ENCODE peak calls at places on chromosomes 2 and 18, in four cellular contexts. N is HepG2, K is K562, B is H1. G is an unnamed sample.

GRCh38 chr18:36760598-36760997 is 68.2 kb downstream of the TPGS2 start:
- DNase-seq in N (no peak), K (no peak), B (no peak), G (no peak)

GRCh38 chr2:191401287-191401686 is 156.1 kb downstream of the MYO1B start:
- DNase-seq in N (peak; percentile 29), K (no peak), B (no peak), G (no peak)

GRCh38 chr18:32349728-32350395 is 120.8 kb downstream of the GAREM1 start:
- DNase-seq in N (peak; percentile 82), K (no peak), B (no peak), G (peak; percentile 13)

GRCh38 chr2:239912938-239913631 is 112.1 kb downstream of the NDUFA10 start:
- DNase-seq in N (no peak), K (no peak), B (peak; percentile 33), G (no peak)

GRCh38 chr2:53802617-53803115 is 15.8 kb downstream of the ERLEC1 start:
- DNase-seq in N (no peak), K (no peak), B (no peak), G (no peak)

GRCh38 chr2:163401481-163401880 is 334.3 kb downstream of the FIGN start:
- DNase-seq in N (no peak), K (no peak), B (no peak), G (no peak)

GRCh38 chr2:6089474-6089873 is 397.3 kb downstream of the SOX11 start:
- DNase-seq in N (no peak), K (no peak), B (no peak), G (no peak)

GRCh38 chr18:8367217-8367988 is 241.8 kb upstream of the RAB12 start:
- DNase-seq in N (no peak), K (peak; percentile 41), B (peak; percentile 83), G (peak; percentile 7)

GRCh38 chr2:61889212-61889956 is 928 bp upstream of the CCT4 start:
- DNase-seq in N (no peak), K (peak; percentile 72), B (no peak), G (no peak)

GRCh38 chr2:217466104-217466503 is 536.7 kb downstream of the TNS1 start:
- DNase-seq in N (no peak), K (no peak), B (no peak), G (no peak)

GRCh38 chr2:90069290-90069894 is 1377.9 kb downstream of the RPIA start:
- DNase-seq in N (peak; percentile 40), K (peak; percentile 69), B (peak; percentile 91), G (peak; percentile 26)

GRCh38 chr2:202945-203344 is 60.9 kb downstream of the SH3YL1 start:
- DNase-seq in N (no peak), K (no peak), B (no peak), G (no peak)

GRCh38 chr2:5365871-5366461 is 326.2 kb upstream of the SOX11 start:
- DNase-seq in N (peak; percentile 62), K (peak; percentile 69), B (peak; percentile 94), G (peak; percentile 58)

GRCh38 chr2:143607446-143608110 is 478.4 kb downstream of the ARHGAP15 start:
- DNase-seq in N (no peak), K (no peak), B (no peak), G (no peak)

GRCh38 chr2:24821433-24821891 is 28.2 kb downstream of the CENPO start:
- DNase-seq in N (no peak), K (no peak), B (peak; percentile 57), G (no peak)

GRCh38 chr2:25273985-25274550 is 67.7 kb downstream of the DNMT3A start:
- DNase-seq in N (no peak), K (no peak), B (no peak), G (no peak)

GRCh38 chr2:161120775-161121174 is 39.5 kb upstream of the TANK start:
- DNase-seq in N (no peak), K (no peak), B (no peak), G (no peak)

GRCh38 chr2:238158018-238158806 is 558 bp upstream of the ERFE start:
- DNase-seq in N (no peak), K (no peak), B (peak; percentile 79), G (no peak)

GRCh38 chr2:219104107-219105050 is 43.7 kb upstream of the IHH start:
- DNase-seq in N (peak; percentile 66), K (peak; percentile 49), B (no peak), G (peak; percentile 60)

GRCh38 chr2:188684795-188685194 is 289.4 kb upstream of the COL3A1 start:
- DNase-seq in N (no peak), K (no peak), B (no peak), G (no peak)

GRCh38 chr18:67467188-67467587 is 49.3 kb downstream of the DSEL start:
- DNase-seq in N (no peak), K (no peak), B (no peak), G (no peak)

GRCh38 chr2:190648289-190649034 is 421 bp upstream of the NAB1 start:
- DNase-seq in N (peak; percentile 58), K (peak; percentile 85), B (peak; percentile 77), G (peak; percentile 89)

GRCh38 chr2:65788556-65788955 is 356.2 kb upstream of the SPRED2 start:
- DNase-seq in N (no peak), K (peak; percentile 23), B (no peak), G (no peak)

GRCh38 chr2:172460780-172461201 is 33.4 kb downstream of the ITGA6 start:
- DNase-seq in N (no peak), K (no peak), B (no peak), G (no peak)

GRCh38 chr18:45874501-45875184 is 49.2 kb downstream of the SIGLEC15 start:
- DNase-seq in N (no peak), K (peak; percentile 9), B (no peak), G (no peak)

GRCh38 chr2:180257247-180257646 is 250.2 kb upstream of the CWC22 start:
- DNase-seq in N (no peak), K (no peak), B (no peak), G (no peak)

GRCh38 chr2:136117391-136117841 is 533 bp downstream of the CXCR4 start:
- DNase-seq in N (no peak), K (peak; percentile 49), B (no peak), G (peak; percentile 52)

GRCh38 chr18:73232933-73233332 is 365.1 kb upstream of the NETO1 start:
- DNase-seq in N (no peak), K (no peak), B (no peak), G (no peak)

GRCh38 chr2:52340185-52340584 is 1308.3 kb upstream of the NRXN1 start:
- DNase-seq in N (no peak), K (no peak), B (no peak), G (no peak)

GRCh38 chr2:208872591-208872990 is 466.0 kb downstream of the PTH2R start:
- DNase-seq in N (no peak), K (no peak), B (no peak), G (no peak)

GRCh38 chr18:60471652-60472051 is 99.1 kb upstream of the MC4R start:
- DNase-seq in N (no peak), K (no peak), B (no peak), G (no peak)

GRCh38 chr2:174341995-174342571 is 7.3 kb downstream of the SP9 start:
- DNase-seq in N (no peak), K (no peak), B (peak; percentile 63), G (no peak)

DNA sequence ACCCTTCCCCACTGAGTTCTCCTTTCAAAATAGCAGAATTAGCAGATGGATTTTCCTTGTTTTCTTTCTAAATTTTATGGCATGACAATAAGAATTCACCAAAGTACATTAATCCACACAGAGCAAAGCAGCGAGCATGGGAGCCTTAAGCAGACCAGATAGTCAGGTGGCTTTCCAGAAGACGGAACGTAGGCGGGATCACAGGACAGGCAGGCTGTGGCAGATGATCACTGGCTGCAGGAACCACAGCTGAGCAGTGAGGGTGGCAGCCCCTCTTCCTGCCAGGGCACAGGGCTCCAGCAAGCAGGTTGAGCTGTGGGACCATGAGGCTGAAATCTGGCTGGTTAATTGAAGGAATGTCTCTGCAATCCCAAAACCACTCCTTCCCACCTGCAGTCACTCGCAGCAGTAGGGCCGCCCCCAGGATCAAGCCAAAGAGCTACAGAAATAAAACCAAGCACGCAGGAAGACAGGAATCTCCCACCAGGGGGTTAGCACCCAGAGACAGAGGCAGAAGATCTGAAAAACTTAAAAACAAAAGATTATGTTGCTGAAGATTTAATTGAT is 259.9 kb downstream of the EIPR1 start:
- DNase-seq in N (no peak), K (no peak), B (peak; percentile 41), G (no peak)
- TF ChIP-seq JUN in N (no peak), K (no peak), B (no peak), G (no peak)

DNA sequence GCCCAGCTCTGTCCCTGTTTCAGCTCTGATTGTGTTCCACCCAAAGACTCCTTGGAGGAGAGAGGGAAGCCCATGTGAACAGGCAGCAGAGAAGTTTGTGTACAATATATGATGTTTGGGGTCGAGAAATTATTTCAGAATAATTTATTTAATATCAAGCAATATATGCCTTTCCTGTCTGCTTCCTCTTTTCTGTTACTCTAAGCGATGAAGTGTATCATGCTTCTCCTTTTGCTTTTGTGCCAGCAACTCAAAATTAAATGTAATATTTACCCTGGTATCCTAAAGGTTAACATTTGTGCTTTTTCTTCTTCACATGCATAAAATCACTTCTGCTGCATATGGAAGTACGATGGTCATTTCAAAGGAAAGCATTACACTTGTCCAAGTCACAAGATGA is 2.4 kb upstream of the NTSR2 start:
- DNase-seq in N (no peak), K (no peak), B (no peak), G (no peak)
- TF ChIP-seq RAD21 in N (no peak), K (no peak), B (no peak), G (no peak)

GRCh38 chr2:9982248-9982647 is 30.8 kb downstream of the GRHL1 start:
- DNase-seq in N (no peak), K (no peak), B (no peak), G (no peak)
- TF ChIP-seq JUN in N (no peak), K (no peak), B (no peak), G (no peak)

DNA sequence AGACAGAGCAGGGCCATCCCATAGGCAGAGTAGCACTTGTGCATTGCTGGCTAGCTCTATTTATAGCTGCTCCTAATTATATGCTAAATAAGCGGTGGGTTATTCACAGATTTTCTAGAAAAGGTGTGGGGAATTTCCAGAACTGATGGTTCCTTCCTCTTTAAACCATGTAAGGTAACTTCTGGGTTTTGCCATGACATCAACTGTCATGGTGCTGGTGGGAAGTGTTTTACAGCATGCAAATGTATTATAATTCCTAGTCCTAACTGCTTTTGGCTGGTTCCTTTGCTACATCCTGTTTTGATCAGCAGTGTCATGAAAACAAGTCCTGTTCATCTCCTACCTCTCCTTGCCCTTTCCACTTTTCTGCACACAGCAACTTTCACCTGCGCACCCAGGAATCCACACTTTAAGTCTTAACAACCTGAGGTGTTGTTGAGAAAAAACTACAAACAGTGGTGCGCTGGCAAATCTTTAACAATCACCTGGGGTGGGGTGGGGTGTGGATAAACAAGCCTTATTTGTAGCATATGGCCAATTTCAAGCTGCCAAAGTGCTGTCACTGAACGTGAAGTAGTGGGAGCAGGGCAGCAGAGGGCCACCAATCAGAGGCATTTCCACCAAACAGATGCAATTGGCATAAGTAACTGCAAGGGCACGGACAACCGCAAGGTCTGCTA is 33.4 kb upstream of the SKOR2 start:
- DNase-seq in N (no peak), K (no peak), B (no peak), G (no peak)
- TF ChIP-seq RAD21 in N (no peak), K (no peak), B (no peak), G (no peak)

GRCh38 chr18:75588412-75588811 is 160.9 kb upstream of the SMIM21 start:
- DNase-seq in N (no peak), K (peak; percentile 2), B (no peak), G (no peak)
- TF ChIP-seq JUN in N (no peak), K (no peak), B (no peak), G (no peak)

GRCh38 chr2:32479224-32479623 is 122.4 kb downstream of the BIRC6 start:
- DNase-seq in N (no peak), K (peak; percentile 47), B (no peak), G (no peak)
- TF ChIP-seq RAD21 in N (no peak), K (no peak), B (no peak), G (no peak)

G was measured in A549.